ENCODE peak calls at places on chromosome 21, in six cellular contexts. Q is IMR-90, I is mesenchymal stem cell, M is mesendoderm, Y is neuronal stem cell, V is H1. A is an unnamed sample.

GRCh38 chr21:24852610-24853195 is 754.6 kb downstream of the MRPL39 start:
- DNase-seq in Q (no peak), I (no peak), M (no peak), Y (no peak), V (no peak), A (no peak)

GRCh38 chr21:31879251-31879650 is 6.4 kb downstream of the HUNK start:
- DNase-seq in Q (no peak), I (no peak), M (no peak), Y (no peak), V (no peak), A (no peak)

GRCh38 chr21:46554431-46555224 is 50.3 kb downstream of the S100B start:
- DNase-seq in Q (no peak), I (no peak), M (no peak), Y (no peak), V (no peak), A (no peak)

GRCh38 chr21:45590726-45591618 is 48.7 kb upstream of the SLC19A1 start:
- DNase-seq in Q (no peak), I (peak; percentile 12), M (no peak), Y (no peak), V (no peak), A (peak; percentile 47)

GRCh38 chr21:36325373-36326010 is 5.5 kb downstream of the MORC3 start:
- DNase-seq in Q (peak; percentile 42), I (no peak), M (no peak), Y (no peak), V (no peak), A (no peak)

GRCh38 chr21:36744560-36745231 is 45.8 kb downstream of the SIM2 start:
- DNase-seq in Q (no peak), I (no peak), M (no peak), Y (no peak), V (no peak), A (no peak)

GRCh38 chr21:35226960-35227741 is 178.0 kb upstream of the RUNX1 start:
- DNase-seq in Q (no peak), I (no peak), M (no peak), Y (no peak), V (no peak), A (no peak)

GRCh38 chr21:45801129-45801735 is 157.7 kb downstream of the PCBP3 start:
- DNase-seq in Q (no peak), I (no peak), M (no peak), Y (no peak), V (no peak), A (no peak)

GRCh38 chr21:30680586-30680985 is 37.9 kb downstream of the KRTAP20-3 start:
- DNase-seq in Q (no peak), I (no peak), M (no peak), Y (no peak), V (no peak), A (no peak)

GRCh38 chr21:31041295-31042079 is 3.2 kb upstream of the KRTAP19-8 start:
- DNase-seq in Q (no peak), I (no peak), M (peak; percentile 24), Y (no peak), V (no peak), A (no peak)

GRCh38 chr21:46295996-46296752 is 10.0 kb downstream of the YBEY start:
- DNase-seq in Q (peak; percentile 32), I (no peak), M (peak; percentile 76), Y (no peak), V (no peak), A (peak; percentile 64)

GRCh38 chr21:17780539-17780938 is 38.6 kb downstream of the C21orf91 start:
- DNase-seq in Q (no peak), I (no peak), M (peak; percentile 8), Y (no peak), V (no peak), A (no peak)

GRCh38 chr21:25428537-25428936 is 178.7 kb downstream of the MRPL39 start:
- DNase-seq in Q (peak; percentile 5), I (no peak), M (no peak), Y (no peak), V (no peak), A (no peak)

GRCh38 chr21:32174819-32175218 is 104.0 kb downstream of the MIS18A start:
- DNase-seq in Q (no peak), I (no peak), M (no peak), Y (no peak), V (no peak), A (no peak)

GRCh38 chr21:37866027-37866426 is 50.2 kb downstream of the KCNJ6 start:
- DNase-seq in Q (no peak), I (no peak), M (no peak), Y (no peak), V (no peak), A (no peak)

GRCh38 chr21:32044205-32044874 is 171.5 kb downstream of the HUNK start:
- DNase-seq in Q (no peak), I (no peak), M (no peak), Y (no peak), V (no peak), A (no peak)

GRCh38 chr21:17527240-17527639 is 14.4 kb downstream of the CXADR start:
- DNase-seq in Q (peak; percentile 41), I (peak; percentile 64), M (peak; percentile 36), Y (no peak), V (no peak), A (no peak)

GRCh38 chr21:10273196-10273595 is 248.2 kb upstream of the TPTE start:
- DNase-seq in Q (no peak), I (no peak), M (peak; percentile 10), Y (no peak), V (no peak), A (no peak)

GRCh38 chr21:34630536-34631143 is 15.7 kb upstream of the RCAN1 start:
- DNase-seq in Q (peak; percentile 60), I (peak; percentile 61), M (peak; percentile 50), Y (peak; percentile 52), V (no peak), A (no peak)

GRCh38 chr21:38056481-38056880 is 140.2 kb upstream of the KCNJ6 start:
- DNase-seq in Q (no peak), I (no peak), M (no peak), Y (no peak), V (no peak), A (no peak)

GRCh38 chr21:25375675-25376074 is 231.6 kb downstream of the MRPL39 start:
- DNase-seq in Q (peak; percentile 53), I (no peak), M (no peak), Y (no peak), V (no peak), A (no peak)

GRCh38 chr21:34602061-34602460 is 12.9 kb downstream of the RCAN1 start:
- DNase-seq in Q (no peak), I (no peak), M (no peak), Y (no peak), V (no peak), A (no peak)

GRCh38 chr21:40404319-40404906 is 442.5 kb downstream of the DSCAM start:
- DNase-seq in Q (no peak), I (no peak), M (no peak), Y (no peak), V (no peak), A (no peak)
- H3K27ac ChIP-seq in Q (no peak overlapping the region), I (no peak overlapping the region), M (no peak overlapping the region), Y (no peak overlapping the region), V (no peak overlapping the region), A (no peak overlapping the region)

GRCh38 chr21:15327637-15328265 is 263.0 kb upstream of the NRIP1 start:
- DNase-seq in Q (no peak), I (no peak), M (no peak), Y (no peak), V (no peak), A (no peak)
- H3K23ac ChIP-seq in Q (no peak overlapping the region), I (no peak overlapping the region), M (no peak overlapping the region), Y (no peak overlapping the region), V (no peak overlapping the region), A (no peak overlapping the region)

DNA sequence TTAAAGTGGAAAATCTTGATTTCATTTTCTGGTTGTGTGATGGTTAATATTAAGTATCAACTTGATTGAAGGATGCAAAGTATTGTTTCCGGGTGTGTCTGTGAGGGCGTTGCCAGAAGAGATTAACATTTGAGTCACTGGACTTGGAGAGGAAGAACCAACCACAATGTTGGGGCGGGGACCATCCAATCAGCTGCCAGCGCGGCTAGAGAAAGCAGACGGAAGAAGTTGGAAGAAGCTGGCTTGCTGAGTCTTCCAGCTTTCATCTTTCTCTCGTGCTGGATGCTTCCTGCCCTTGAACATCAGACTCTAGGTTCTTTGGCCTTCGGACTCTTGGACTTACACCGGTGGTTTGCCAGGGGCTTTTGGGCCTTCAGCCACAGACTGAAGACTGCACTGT is 832.6 kb upstream of the TMPRSS15 start:
- DNase-seq in Q (no peak), I (no peak), M (no peak), Y (no peak), V (no peak), A (no peak)
- H3K4me1 ChIP-seq in Q (no peaks in the 10 kb centered on the region), I (no peaks in the 10 kb centered on the region), M (no peaks in the 10 kb centered on the region), Y (peaks cover 2% of the 10 kb centered on the region), V (no peaks in the 10 kb centered on the region), A (no peaks in the 10 kb centered on the region)

DNA sequence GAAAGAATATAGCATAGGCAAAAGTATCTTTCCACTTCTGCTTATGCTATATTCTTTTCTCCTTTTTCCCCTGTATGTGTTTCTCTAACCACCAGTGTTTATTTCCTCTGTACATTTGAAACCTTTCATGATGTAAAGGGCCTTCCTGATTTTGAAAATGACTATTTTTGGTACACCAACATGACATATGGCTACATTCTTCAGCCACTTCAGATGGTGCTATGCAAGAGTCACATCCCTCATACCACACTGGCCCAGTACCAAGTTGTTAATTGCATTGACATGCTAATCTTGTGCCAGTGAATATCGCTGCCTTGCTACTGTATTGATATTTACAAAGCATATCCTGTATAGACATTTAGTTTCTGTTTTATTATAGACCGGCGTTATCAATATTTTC is 408.7 kb downstream of the NCAM2 start:
- DNase-seq in Q (no peak), I (peak; percentile 1), M (no peak), Y (no peak), V (no peak), A (no peak)
- H3K27ac ChIP-seq in Q (no peak overlapping the region), I (no peak overlapping the region), M (no peak overlapping the region), Y (no peak overlapping the region), V (no peak overlapping the region), A (no peak overlapping the region)

DNA sequence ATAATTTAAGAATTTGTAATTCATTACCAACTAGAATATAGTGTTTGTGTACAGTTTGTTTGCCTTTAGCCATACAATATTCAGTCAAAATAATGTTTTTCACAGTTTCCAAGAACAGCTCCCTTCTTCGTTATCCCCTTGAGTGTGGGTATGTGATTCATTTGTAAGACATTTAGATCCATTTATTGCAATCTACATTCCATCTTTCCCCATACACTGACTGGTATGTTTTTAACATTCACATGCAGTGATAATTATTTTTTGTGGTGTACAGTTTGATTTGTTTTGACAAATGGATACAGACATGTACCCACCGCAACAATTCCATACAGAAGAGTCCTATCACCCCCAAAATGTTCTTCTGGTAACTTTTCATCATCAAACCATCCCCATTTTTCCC is 589.1 kb upstream of the ADAMTS5 start:
- DNase-seq in Q (no peak), I (no peak), M (no peak), Y (no peak), V (no peak), A (no peak)
- H3K23ac ChIP-seq in Q (no peak overlapping the region), I (no peak overlapping the region), M (no peak overlapping the region), Y (no peak overlapping the region), V (no peak overlapping the region), A (no peak overlapping the region)

GRCh38 chr21:33231526-33231925 is 1.8 kb downstream of the IFNAR2 start:
- DNase-seq in Q (no peak), I (no peak), M (no peak), Y (no peak), V (no peak), A (no peak)
- H3K4me1 ChIP-seq in Q (peaks cover 1% of the 10 kb centered on the region), I (peaks cover 7% of the 10 kb centered on the region), M (peaks cover 6% of the 10 kb centered on the region), Y (peaks cover 5% of the 10 kb centered on the region), V (peaks cover 7% of the 10 kb centered on the region), A (peaks cover 5% of the 10 kb centered on the region)